ENCODE peak calls at places on chromosome 7, in eight cellular contexts. One of them, this sample, is unnamed.

GRCh38 chr7:75756340-75757297 is 15.4 kb downstream of the CCL26 start:
- DNase-seq in fibroblast of the aortic adventitia: peak; percentile 58
- DNase-seq in NB4: peak; percentile 72
- DNase-seq in adrenal gland: no peak
- DNase-seq in transverse colon: no peak
- DNase-seq in AG04450: no peak
- DNase-seq in MCF 10A: peak; percentile 48
- DNase-seq in gastrocnemius medialis: no peak
- DNase-seq in this sample: peak; percentile 42

GRCh38 chr7:46654546-46655443 is 733.7 kb upstream of the IGFBP3 start:
- DNase-seq in fibroblast of the aortic adventitia: peak; percentile 12
- DNase-seq in NB4: no peak
- DNase-seq in adrenal gland: no peak
- DNase-seq in transverse colon: no peak
- DNase-seq in AG04450: no peak
- DNase-seq in MCF 10A: no peak
- DNase-seq in gastrocnemius medialis: no peak
- DNase-seq in this sample: no peak

GRCh38 chr7:22696672-22697071 is 30.3 kb upstream of the IL6 start:
- DNase-seq in fibroblast of the aortic adventitia: peak; percentile 36
- DNase-seq in NB4: no peak
- DNase-seq in adrenal gland: no peak
- DNase-seq in transverse colon: no peak
- DNase-seq in AG04450: no peak
- DNase-seq in MCF 10A: peak; percentile 20
- DNase-seq in gastrocnemius medialis: no peak
- DNase-seq in this sample: no peak

GRCh38 chr7:79055722-79056415 is 397.6 kb downstream of the MAGI2 start:
- DNase-seq in fibroblast of the aortic adventitia: no peak
- DNase-seq in NB4: no peak
- DNase-seq in adrenal gland: peak; percentile 67
- DNase-seq in transverse colon: no peak
- DNase-seq in AG04450: no peak
- DNase-seq in MCF 10A: no peak
- DNase-seq in gastrocnemius medialis: no peak
- DNase-seq in this sample: no peak

GRCh38 chr7:4726051-4726450 is 44.0 kb downstream of the FOXK1 start:
- DNase-seq in fibroblast of the aortic adventitia: peak; percentile 43
- DNase-seq in NB4: no peak
- DNase-seq in adrenal gland: no peak
- DNase-seq in transverse colon: no peak
- DNase-seq in AG04450: no peak
- DNase-seq in MCF 10A: no peak
- DNase-seq in gastrocnemius medialis: no peak
- DNase-seq in this sample: no peak

GRCh38 chr7:125934539-125934938 is 1004.9 kb upstream of the POT1 start:
- DNase-seq in fibroblast of the aortic adventitia: no peak
- DNase-seq in NB4: no peak
- DNase-seq in adrenal gland: no peak
- DNase-seq in transverse colon: no peak
- DNase-seq in AG04450: no peak
- DNase-seq in MCF 10A: peak; percentile 58
- DNase-seq in gastrocnemius medialis: no peak
- DNase-seq in this sample: no peak

GRCh38 chr7:91620827-91621226 is 259.7 kb downstream of the MTERF1 start:
- DNase-seq in fibroblast of the aortic adventitia: no peak
- DNase-seq in NB4: peak; percentile 21
- DNase-seq in adrenal gland: no peak
- DNase-seq in transverse colon: no peak
- DNase-seq in AG04450: no peak
- DNase-seq in MCF 10A: no peak
- DNase-seq in gastrocnemius medialis: no peak
- DNase-seq in this sample: no peak

GRCh38 chr7:94250124-94250523 is 144.6 kb upstream of the COL1A2 start:
- DNase-seq in fibroblast of the aortic adventitia: no peak
- DNase-seq in NB4: no peak
- DNase-seq in adrenal gland: no peak
- DNase-seq in transverse colon: no peak
- DNase-seq in AG04450: no peak
- DNase-seq in MCF 10A: peak; percentile 8
- DNase-seq in gastrocnemius medialis: no peak
- DNase-seq in this sample: no peak

GRCh38 chr7:129742267-129742666 is 130.7 kb downstream of the NRF1 start:
- DNase-seq in fibroblast of the aortic adventitia: no peak
- DNase-seq in NB4: no peak
- DNase-seq in adrenal gland: no peak
- DNase-seq in transverse colon: no peak
- DNase-seq in AG04450: no peak
- DNase-seq in MCF 10A: no peak
- DNase-seq in gastrocnemius medialis: no peak
- DNase-seq in this sample: no peak

GRCh38 chr7:94297397-94297838 is 97.3 kb upstream of the COL1A2 start:
- DNase-seq in fibroblast of the aortic adventitia: peak; percentile 99
- DNase-seq in NB4: no peak
- DNase-seq in adrenal gland: peak; percentile 69
- DNase-seq in transverse colon: peak; percentile 48
- DNase-seq in AG04450: peak; percentile 94
- DNase-seq in MCF 10A: peak; percentile 77
- DNase-seq in gastrocnemius medialis: peak; percentile 27
- DNase-seq in this sample: peak; percentile 32

GRCh38 chr7:100837099-100837836 is 9.9 kb upstream of the EPHB4 start:
- DNase-seq in fibroblast of the aortic adventitia: peak; percentile 89
- DNase-seq in NB4: no peak
- DNase-seq in adrenal gland: peak; percentile 94
- DNase-seq in transverse colon: peak; percentile 92
- DNase-seq in AG04450: peak; percentile 77
- DNase-seq in MCF 10A: peak; percentile 93
- DNase-seq in gastrocnemius medialis: peak; percentile 66
- DNase-seq in this sample: peak; percentile 90

GRCh38 chr7:4123823-4124222 is 558.3 kb upstream of the FOXK1 start:
- DNase-seq in fibroblast of the aortic adventitia: no peak
- DNase-seq in NB4: peak; percentile 76
- DNase-seq in adrenal gland: no peak
- DNase-seq in transverse colon: no peak
- DNase-seq in AG04450: no peak
- DNase-seq in MCF 10A: peak; percentile 1
- DNase-seq in gastrocnemius medialis: no peak
- DNase-seq in this sample: no peak

GRCh38 chr7:129853661-129854268 is 99.0 kb downstream of the UBE2H start:
- DNase-seq in fibroblast of the aortic adventitia: peak; percentile 62
- DNase-seq in NB4: peak; percentile 84
- DNase-seq in adrenal gland: no peak
- DNase-seq in transverse colon: no peak
- DNase-seq in AG04450: no peak
- DNase-seq in MCF 10A: peak; percentile 97
- DNase-seq in gastrocnemius medialis: no peak
- DNase-seq in this sample: no peak

GRCh38 chr7:68622500-68622899 is 975.8 kb upstream of the AUTS2 start:
- DNase-seq in fibroblast of the aortic adventitia: no peak
- DNase-seq in NB4: no peak
- DNase-seq in adrenal gland: no peak
- DNase-seq in transverse colon: no peak
- DNase-seq in AG04450: no peak
- DNase-seq in MCF 10A: no peak
- DNase-seq in gastrocnemius medialis: no peak
- DNase-seq in this sample: no peak

GRCh38 chr7:87564290-87564963 is 36.3 kb downstream of the ABCB1 start:
- DNase-seq in fibroblast of the aortic adventitia: no peak
- DNase-seq in NB4: peak; percentile 47
- DNase-seq in adrenal gland: peak; percentile 30
- DNase-seq in transverse colon: peak; percentile 55
- DNase-seq in AG04450: no peak
- DNase-seq in MCF 10A: peak; percentile 41
- DNase-seq in gastrocnemius medialis: no peak
- DNase-seq in this sample: peak; percentile 26

GRCh38 chr7:16347461-16348192 is 73.7 kb downstream of the CRPPA start:
- DNase-seq in fibroblast of the aortic adventitia: peak; percentile 35
- DNase-seq in NB4: no peak
- DNase-seq in adrenal gland: no peak
- DNase-seq in transverse colon: no peak
- DNase-seq in AG04450: no peak
- DNase-seq in MCF 10A: no peak
- DNase-seq in gastrocnemius medialis: no peak
- DNase-seq in this sample: no peak

DNA sequence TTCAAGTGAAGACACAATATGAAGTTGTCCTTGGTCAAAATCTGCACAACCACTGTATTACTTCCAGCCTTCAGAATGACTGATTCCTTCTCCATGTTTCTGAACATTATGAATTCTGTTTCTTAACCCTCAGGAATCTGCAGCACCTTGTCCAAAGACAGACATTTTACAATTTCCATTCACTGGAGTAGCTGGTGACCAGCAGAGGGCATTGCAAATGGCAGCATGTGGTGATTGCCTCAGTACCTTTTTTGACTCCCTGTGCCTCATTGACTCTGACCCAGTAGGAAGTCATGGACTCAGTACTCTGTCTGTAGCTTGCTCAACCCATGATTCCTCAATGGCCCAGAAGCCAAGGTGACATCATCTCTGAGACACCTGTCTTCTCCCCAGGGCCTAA is 879 bp upstream of the VPS41 start:
- DNase-seq in fibroblast of the aortic adventitia: no peak
- DNase-seq in NB4: peak; percentile 12
- DNase-seq in adrenal gland: no peak
- DNase-seq in transverse colon: no peak
- DNase-seq in AG04450: no peak
- DNase-seq in MCF 10A: no peak
- DNase-seq in gastrocnemius medialis: no peak
- DNase-seq in this sample: no peak
- TF ChIP-seq CTCF in fibroblast of the aortic adventitia: no peak
- TF ChIP-seq CTCF in NB4: peak; percentile 22
- TF ChIP-seq CTCF in adrenal gland: no peak
- TF ChIP-seq CTCF in transverse colon: no peak
- TF ChIP-seq CTCF in AG04450: no peak
- TF ChIP-seq CTCF in MCF 10A: no peak
- TF ChIP-seq CTCF in gastrocnemius medialis: no peak
- TF ChIP-seq CTCF in this sample: no peak

DNA sequence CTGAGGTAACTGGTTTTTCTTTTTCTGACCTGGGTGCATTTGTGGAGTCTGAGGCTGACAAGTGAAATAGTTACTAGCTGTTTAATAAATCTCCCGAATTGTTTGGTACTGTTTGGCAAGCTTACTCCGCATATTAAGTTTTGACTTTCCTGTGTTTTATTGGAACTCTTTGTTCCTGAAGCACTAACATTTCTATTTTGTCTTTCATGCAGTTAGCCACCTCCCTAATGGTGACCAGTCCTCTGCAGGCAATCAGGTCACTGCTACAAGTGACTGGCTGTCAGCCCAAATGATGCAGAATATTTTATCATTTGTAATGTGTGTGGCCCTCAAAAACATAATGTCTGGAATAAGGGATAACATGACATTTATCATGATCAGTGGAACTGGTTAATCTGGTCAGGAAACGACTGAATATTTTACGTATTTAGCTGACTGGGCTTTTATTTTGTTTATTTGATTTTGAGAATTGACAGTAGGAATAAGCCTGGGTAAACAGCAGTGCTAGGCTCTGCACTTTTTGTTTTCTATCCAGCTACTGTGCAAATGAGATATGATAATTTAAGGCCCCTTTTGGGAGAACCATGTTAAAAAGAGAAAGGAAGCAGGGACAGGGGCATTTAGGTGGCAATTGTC is 82.9 kb downstream of the ST7 start:
- DNase-seq in fibroblast of the aortic adventitia: no peak
- DNase-seq in NB4: no peak
- DNase-seq in adrenal gland: no peak
- DNase-seq in transverse colon: no peak
- DNase-seq in AG04450: no peak
- DNase-seq in MCF 10A: no peak
- DNase-seq in gastrocnemius medialis: no peak
- DNase-seq in this sample: no peak
- TF ChIP-seq CTCF in fibroblast of the aortic adventitia: no peak
- TF ChIP-seq CTCF in NB4: no peak
- TF ChIP-seq CTCF in adrenal gland: no peak
- TF ChIP-seq CTCF in transverse colon: no peak
- TF ChIP-seq CTCF in AG04450: no peak
- TF ChIP-seq CTCF in MCF 10A: no peak
- TF ChIP-seq CTCF in gastrocnemius medialis: no peak
- TF ChIP-seq CTCF in this sample: no peak

GRCh38 chr7:45176886-45177731 is 19.5 kb downstream of the RAMP3 start:
- DNase-seq in fibroblast of the aortic adventitia: no peak
- DNase-seq in NB4: no peak
- DNase-seq in adrenal gland: no peak
- DNase-seq in transverse colon: no peak
- DNase-seq in AG04450: no peak
- DNase-seq in MCF 10A: no peak
- DNase-seq in gastrocnemius medialis: no peak
- DNase-seq in this sample: no peak

GRCh38 chr7:45180084-45180986 is 22.7 kb downstream of the RAMP3 start:
- DNase-seq in fibroblast of the aortic adventitia: no peak
- DNase-seq in NB4: no peak
- DNase-seq in adrenal gland: no peak
- DNase-seq in transverse colon: no peak
- DNase-seq in AG04450: no peak
- DNase-seq in MCF 10A: no peak
- DNase-seq in gastrocnemius medialis: no peak
- DNase-seq in this sample: no peak

GRCh38 chr7:45177801-45178200 is 20.2 kb downstream of the RAMP3 start:
- DNase-seq in fibroblast of the aortic adventitia: no peak
- DNase-seq in NB4: no peak
- DNase-seq in adrenal gland: no peak
- DNase-seq in transverse colon: no peak
- DNase-seq in AG04450: no peak
- DNase-seq in MCF 10A: no peak
- DNase-seq in gastrocnemius medialis: no peak
- DNase-seq in this sample: no peak

GRCh38 chr7:45179666-45180065 is 22.1 kb downstream of the RAMP3 start:
- DNase-seq in fibroblast of the aortic adventitia: no peak
- DNase-seq in NB4: no peak
- DNase-seq in adrenal gland: no peak
- DNase-seq in transverse colon: no peak
- DNase-seq in AG04450: no peak
- DNase-seq in MCF 10A: no peak
- DNase-seq in gastrocnemius medialis: no peak
- DNase-seq in this sample: no peak

GRCh38 chr7:45178241-45179225 is 20.9 kb downstream of the RAMP3 start:
- DNase-seq in fibroblast of the aortic adventitia: no peak
- DNase-seq in NB4: peak; percentile 55
- DNase-seq in adrenal gland: no peak
- DNase-seq in transverse colon: no peak
- DNase-seq in AG04450: no peak
- DNase-seq in MCF 10A: peak; percentile 15
- DNase-seq in gastrocnemius medialis: no peak
- DNase-seq in this sample: no peak
- TF ChIP-seq CTCF in fibroblast of the aortic adventitia: peak; percentile 0
- TF ChIP-seq CTCF in NB4: peak; percentile 53
- TF ChIP-seq CTCF in adrenal gland: no peak
- TF ChIP-seq CTCF in transverse colon: no peak
- TF ChIP-seq CTCF in AG04450: peak; percentile 1
- TF ChIP-seq CTCF in MCF 10A: no peak
- TF ChIP-seq CTCF in gastrocnemius medialis: no peak
- TF ChIP-seq CTCF in this sample: no peak

GRCh38 chr7:13724631-13725566 is 264.6 kb downstream of the ETV1 start:
- DNase-seq in fibroblast of the aortic adventitia: no peak
- DNase-seq in NB4: no peak
- DNase-seq in adrenal gland: no peak
- DNase-seq in transverse colon: no peak
- DNase-seq in AG04450: no peak
- DNase-seq in MCF 10A: no peak
- DNase-seq in gastrocnemius medialis: no peak
- DNase-seq in this sample: no peak

GRCh38 chr7:13727279-13727678 is 262.2 kb downstream of the ETV1 start:
- DNase-seq in fibroblast of the aortic adventitia: peak; percentile 4
- DNase-seq in NB4: no peak
- DNase-seq in adrenal gland: no peak
- DNase-seq in transverse colon: no peak
- DNase-seq in AG04450: no peak
- DNase-seq in MCF 10A: no peak
- DNase-seq in gastrocnemius medialis: no peak
- DNase-seq in this sample: no peak

GRCh38 chr7:13725591-13725990 is 263.9 kb downstream of the ETV1 start:
- DNase-seq in fibroblast of the aortic adventitia: peak; percentile 19
- DNase-seq in NB4: no peak
- DNase-seq in adrenal gland: no peak
- DNase-seq in transverse colon: no peak
- DNase-seq in AG04450: no peak
- DNase-seq in MCF 10A: no peak
- DNase-seq in gastrocnemius medialis: no peak
- DNase-seq in this sample: no peak
- TF ChIP-seq CTCF in fibroblast of the aortic adventitia: peak; percentile 24
- TF ChIP-seq CTCF in NB4: no peak
- TF ChIP-seq CTCF in adrenal gland: no peak
- TF ChIP-seq CTCF in transverse colon: no peak
- TF ChIP-seq CTCF in AG04450: peak; percentile 10
- TF ChIP-seq CTCF in MCF 10A: no peak
- TF ChIP-seq CTCF in gastrocnemius medialis: no peak
- TF ChIP-seq CTCF in this sample: no peak